ENCODE peak calls at places on chromosomes 7 and 10, in four cellular contexts. One of them, this sample, is unnamed.
A peak's percentile ranks its signal among the peaks of the same experiment; 100 is the strongest.

GRCh38 chr7:140027866-140028265 is 34.9 kb downstream of the PARP12 start:
- DNase-seq in psoas muscle: no peak
- DNase-seq in lower lobe of right lung: no peak
- DNase-seq in H9: no peak
- DNase-seq in this sample: no peak

GRCh38 chr7:64999165-65000004 is 7.1 kb downstream of the ERV3-1 start:
- DNase-seq in psoas muscle: no peak
- DNase-seq in lower lobe of right lung: peak; percentile 49
- DNase-seq in H9: no peak
- DNase-seq in this sample: no peak

GRCh38 chr7:104207348-104207730 is 474 bp downstream of the ORC5 start:
- DNase-seq in psoas muscle: no peak
- DNase-seq in lower lobe of right lung: no peak
- DNase-seq in H9: no peak
- DNase-seq in this sample: no peak

GRCh38 chr10:131574363-131574706 is 262.8 kb upstream of the TCERG1L start:
- DNase-seq in psoas muscle: no peak
- DNase-seq in lower lobe of right lung: no peak
- DNase-seq in H9: no peak
- DNase-seq in this sample: no peak

GRCh38 chr7:5591547-5591899 is 167.9 kb upstream of the TNRC18 start:
- DNase-seq in psoas muscle: no peak
- DNase-seq in lower lobe of right lung: no peak
- DNase-seq in H9: no peak
- DNase-seq in this sample: no peak

GRCh38 chr10:5404188-5405041 is at the start of gene TUBAL3:
- DNase-seq in psoas muscle: no peak
- DNase-seq in lower lobe of right lung: no peak
- DNase-seq in H9: no peak
- DNase-seq in this sample: no peak

GRCh38 chr10:91613411-91614253 is 19.2 kb downstream of the PPP1R3C start:
- DNase-seq in psoas muscle: peak; percentile 80
- DNase-seq in lower lobe of right lung: no peak
- DNase-seq in H9: no peak
- DNase-seq in this sample: peak; percentile 61

GRCh38 chr10:77909755-77910375 is 16.7 kb downstream of the DLG5 start:
- DNase-seq in psoas muscle: no peak
- DNase-seq in lower lobe of right lung: no peak
- DNase-seq in H9: peak; percentile 17
- DNase-seq in this sample: no peak

GRCh38 chr7:46848944-46849343 is 733.0 kb downstream of the TNS3 start:
- DNase-seq in psoas muscle: no peak
- DNase-seq in lower lobe of right lung: no peak
- DNase-seq in H9: no peak
- DNase-seq in this sample: no peak

GRCh38 chr10:13222566-13222965 is 11.6 kb downstream of the UCMA start:
- DNase-seq in psoas muscle: no peak
- DNase-seq in lower lobe of right lung: no peak
- DNase-seq in H9: no peak
- DNase-seq in this sample: no peak

GRCh38 chr10:17066000-17066399 is 63.6 kb downstream of the CUBN start:
- DNase-seq in psoas muscle: no peak
- DNase-seq in lower lobe of right lung: no peak
- DNase-seq in H9: no peak
- DNase-seq in this sample: no peak

GRCh38 chr7:126605056-126605455 is 647.7 kb downstream of the GRM8 start:
- DNase-seq in psoas muscle: no peak
- DNase-seq in lower lobe of right lung: no peak
- DNase-seq in H9: no peak
- DNase-seq in this sample: no peak

GRCh38 chr10:65291276-65291675 is 1634.6 kb upstream of the LRRTM3 start:
- DNase-seq in psoas muscle: no peak
- DNase-seq in lower lobe of right lung: no peak
- DNase-seq in H9: no peak
- DNase-seq in this sample: no peak

GRCh38 chr7:90345548-90346319 is 782 bp upstream of the GTPBP10 start:
- DNase-seq in psoas muscle: no peak
- DNase-seq in lower lobe of right lung: no peak
- DNase-seq in H9: no peak
- DNase-seq in this sample: no peak

GRCh38 chr10:688621-689426 is 644 bp downstream of the DIP2C start:
- DNase-seq in psoas muscle: peak; percentile 66
- DNase-seq in lower lobe of right lung: no peak
- DNase-seq in H9: no peak
- DNase-seq in this sample: no peak

GRCh38 chr7:49174396-49174795 is 250.0 kb downstream of the CDC14C start:
- DNase-seq in psoas muscle: no peak
- DNase-seq in lower lobe of right lung: no peak
- DNase-seq in H9: no peak
- DNase-seq in this sample: no peak

GRCh38 chr10:96496281-96496925 is 17.3 kb downstream of the TLL2 start:
- DNase-seq in psoas muscle: no peak
- DNase-seq in lower lobe of right lung: no peak
- DNase-seq in H9: peak; percentile 44
- DNase-seq in this sample: no peak

GRCh38 chr7:14761506-14762296 is 140.8 kb downstream of the DGKB start:
- DNase-seq in psoas muscle: peak; percentile 89
- DNase-seq in lower lobe of right lung: no peak
- DNase-seq in H9: no peak
- DNase-seq in this sample: no peak

GRCh38 chr7:88218836-88219605 is 817 bp downstream of the SRI start:
- DNase-seq in psoas muscle: peak; percentile 58
- DNase-seq in lower lobe of right lung: peak; percentile 75
- DNase-seq in H9: peak; percentile 32
- DNase-seq in this sample: no peak

GRCh38 chr7:148979827-148980226 is 48.5 kb downstream of the PDIA4 start:
- DNase-seq in psoas muscle: peak; percentile 6
- DNase-seq in lower lobe of right lung: no peak
- DNase-seq in H9: no peak
- DNase-seq in this sample: no peak

GRCh38 chr10:62264126-62264525 is 4.5 kb downstream of the RTKN2 start:
- DNase-seq in psoas muscle: no peak
- DNase-seq in lower lobe of right lung: no peak
- DNase-seq in H9: no peak
- DNase-seq in this sample: no peak

GRCh38 chr7:9250876-9251275 is 817.5 kb downstream of the NXPH1 start:
- DNase-seq in psoas muscle: no peak
- DNase-seq in lower lobe of right lung: no peak
- DNase-seq in H9: peak; percentile 32
- DNase-seq in this sample: no peak

GRCh38 chr10:44300666-44301649 is 83.9 kb downstream of the CXCL12 start:
- DNase-seq in psoas muscle: no peak
- DNase-seq in lower lobe of right lung: no peak
- DNase-seq in H9: no peak
- DNase-seq in this sample: no peak

GRCh38 chr7:77460057-77460486 is 43.9 kb upstream of the GSAP start:
- DNase-seq in psoas muscle: no peak
- DNase-seq in lower lobe of right lung: no peak
- DNase-seq in H9: no peak
- DNase-seq in this sample: no peak

GRCh38 chr7:28411876-28412662 is at the start of gene CREB5:
- DNase-seq in psoas muscle: no peak
- DNase-seq in lower lobe of right lung: no peak
- DNase-seq in H9: peak; percentile 35
- DNase-seq in this sample: no peak

GRCh38 chr10:24513155-24513554 is 210.5 kb downstream of the ARHGAP21 start:
- DNase-seq in psoas muscle: no peak
- DNase-seq in lower lobe of right lung: no peak
- DNase-seq in H9: no peak
- DNase-seq in this sample: no peak

GRCh38 chr7:9124320-9124719 is 690.9 kb downstream of the NXPH1 start:
- DNase-seq in psoas muscle: no peak
- DNase-seq in lower lobe of right lung: no peak
- DNase-seq in H9: no peak
- DNase-seq in this sample: no peak

GRCh38 chr10:31604646-31605170 is 285.7 kb downstream of the ZEB1 start:
- DNase-seq in psoas muscle: no peak
- DNase-seq in lower lobe of right lung: no peak
- DNase-seq in H9: peak; percentile 19
- DNase-seq in this sample: no peak

GRCh38 chr10:78381072-78381471 is 347.4 kb downstream of the RPS24 start:
- DNase-seq in psoas muscle: no peak
- DNase-seq in lower lobe of right lung: no peak
- DNase-seq in H9: peak; percentile 42
- DNase-seq in this sample: no peak

GRCh38 chr10:115219203-115219602 is 126.0 kb downstream of the ATRNL1 start:
- DNase-seq in psoas muscle: no peak
- DNase-seq in lower lobe of right lung: no peak
- DNase-seq in H9: no peak
- DNase-seq in this sample: no peak

GRCh38 chr10:75062191-75062849 is 49.1 kb upstream of the SAMD8 start:
- DNase-seq in psoas muscle: peak; percentile 70
- DNase-seq in lower lobe of right lung: no peak
- DNase-seq in H9: no peak
- DNase-seq in this sample: no peak

GRCh38 chr7:30285531-30286284 is 1.3 kb downstream of the ZNRF2 start:
- DNase-seq in psoas muscle: peak; percentile 69
- DNase-seq in lower lobe of right lung: peak; percentile 68
- DNase-seq in H9: peak; percentile 46
- DNase-seq in this sample: no peak

GRCh38 chr7:30284298-30285066 is at the start of gene ZNRF2:
- DNase-seq in psoas muscle: peak; percentile 100
- DNase-seq in lower lobe of right lung: peak; percentile 100
- DNase-seq in H9: peak; percentile 100
- DNase-seq in this sample: peak; percentile 96

GRCh38 chr7:30282735-30283134 is 1.7 kb upstream of the ZNRF2 start:
- DNase-seq in psoas muscle: no peak
- DNase-seq in lower lobe of right lung: no peak
- DNase-seq in H9: no peak
- DNase-seq in this sample: no peak

GRCh38 chr7:30285067-30285530 is 702 bp downstream of the ZNRF2 start:
- DNase-seq in psoas muscle: peak; percentile 69
- DNase-seq in lower lobe of right lung: peak; percentile 65
- DNase-seq in H9: no peak
- DNase-seq in this sample: no peak

DNA sequence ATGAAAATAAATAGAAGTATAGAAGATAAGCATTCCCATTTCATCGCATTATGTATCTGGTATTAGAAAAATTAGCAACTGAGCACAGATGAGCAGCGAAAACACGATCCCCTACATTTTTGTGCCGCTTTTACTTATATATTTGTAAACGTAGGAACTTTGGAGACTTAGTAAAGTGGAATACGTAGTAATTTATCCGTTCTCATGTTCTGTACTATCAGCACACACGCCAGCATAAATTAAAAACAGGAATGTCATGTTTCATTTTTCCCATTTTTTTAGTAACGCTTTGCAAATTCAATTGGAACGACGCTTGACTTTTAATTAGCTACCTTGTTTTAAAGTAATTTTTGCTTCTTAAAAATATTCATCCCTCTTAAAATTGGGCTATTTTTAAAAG is 2.4 kb downstream of the ZNRF2 start:
- DNase-seq in psoas muscle: no peak
- DNase-seq in lower lobe of right lung: no peak
- DNase-seq in H9: no peak
- DNase-seq in this sample: no peak
- H3K4me1 ChIP-seq in psoas muscle: peaks cover 32% of the 10 kb centered on the region
- H3K4me1 ChIP-seq in lower lobe of right lung: peaks cover 56% of the 10 kb centered on the region
- H3K4me1 ChIP-seq in H9: no peaks in the 10 kb centered on the region
- H3K4me1 ChIP-seq in this sample: peaks cover 29% of the 10 kb centered on the region

DNA sequence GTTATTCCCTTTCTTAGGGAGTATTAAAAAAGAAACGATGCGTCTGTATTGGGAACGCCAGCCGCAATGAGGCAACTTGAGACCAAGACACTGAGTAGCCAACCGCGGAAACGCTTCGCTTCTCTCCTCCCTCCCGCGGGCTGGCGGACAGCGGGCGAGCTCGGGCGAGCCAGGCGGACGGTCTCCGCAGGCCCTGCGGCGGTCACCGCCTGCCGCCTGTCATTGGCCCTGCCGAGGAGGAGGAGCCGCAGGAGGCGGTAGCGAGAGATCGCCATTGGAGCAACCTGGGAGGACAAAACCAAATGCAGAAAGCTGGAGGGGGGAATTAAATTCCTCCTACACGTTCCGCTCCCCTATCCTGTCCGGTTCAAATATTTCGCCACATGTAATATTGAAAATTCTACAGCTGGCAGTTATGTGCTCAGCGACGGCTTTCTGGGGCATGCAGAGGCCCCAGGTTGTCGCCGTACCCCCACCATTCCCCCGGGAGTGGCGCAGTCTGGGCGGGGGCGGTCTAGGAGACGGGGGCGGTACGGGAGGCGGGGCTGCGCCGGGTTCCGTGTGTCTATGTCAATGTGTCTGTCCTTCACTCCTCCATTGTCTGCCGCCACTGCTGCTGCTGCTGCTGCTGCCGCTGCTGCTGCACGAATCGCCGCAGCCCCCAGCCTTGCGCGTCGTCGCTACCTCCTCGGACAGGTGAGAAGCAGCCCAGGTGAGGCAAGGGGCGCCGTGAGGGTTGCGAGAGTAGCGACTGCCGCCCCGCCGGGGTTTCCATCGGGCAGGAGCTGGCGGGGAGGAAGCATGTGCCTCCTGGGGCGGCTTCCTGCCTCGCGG is at the start of the genes ANKMY2 and BZW2:
- DNase-seq in psoas muscle: peak; percentile 98
- DNase-seq in lower lobe of right lung: peak; percentile 97
- DNase-seq in H9: peak; percentile 96
- DNase-seq in this sample: peak; percentile 66
- H3K4me1 ChIP-seq in psoas muscle: peaks cover 72% of the 10 kb centered on the region
- H3K4me1 ChIP-seq in lower lobe of right lung: peaks cover 54% of the 10 kb centered on the region
- H3K4me1 ChIP-seq in H9: peaks cover 6% of the 10 kb centered on the region
- H3K4me1 ChIP-seq in this sample: peaks cover 32% of the 10 kb centered on the region

DNA sequence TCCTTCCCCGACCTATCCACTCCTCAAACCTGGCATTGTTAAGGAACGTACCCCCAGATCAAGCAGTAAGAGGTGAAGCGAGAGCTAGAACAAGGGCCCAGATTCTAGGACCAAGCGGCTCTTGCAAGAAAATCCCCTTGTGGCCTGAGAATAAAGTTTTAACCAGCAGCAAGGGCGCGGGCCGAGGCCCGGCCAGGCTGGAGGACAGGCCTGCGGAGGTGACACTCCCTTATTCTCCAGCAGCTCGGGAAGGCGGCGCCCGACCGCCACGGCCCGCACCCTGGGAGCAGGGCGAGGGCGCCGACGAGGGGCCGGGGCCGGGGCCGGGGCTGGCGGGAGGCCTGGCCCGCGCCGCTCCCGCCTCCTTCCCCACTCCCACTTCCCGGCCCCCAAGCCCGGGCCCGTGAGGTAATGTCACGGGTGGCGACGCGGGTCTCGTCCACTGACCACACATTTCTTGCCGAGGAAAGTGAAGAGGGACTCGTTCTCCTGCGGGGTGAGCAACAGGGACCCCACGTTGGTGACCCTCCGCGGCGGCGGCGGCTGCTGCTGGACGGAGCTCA is 551 bp downstream of the WASL start:
- DNase-seq in psoas muscle: peak; percentile 68
- DNase-seq in lower lobe of right lung: peak; percentile 69
- DNase-seq in H9: peak; percentile 37
- DNase-seq in this sample: peak; percentile 6
- H3K4me1 ChIP-seq in psoas muscle: peaks cover 55% of the 10 kb centered on the region
- H3K4me1 ChIP-seq in lower lobe of right lung: peaks cover 52% of the 10 kb centered on the region
- H3K4me1 ChIP-seq in H9: peaks cover 4% of the 10 kb centered on the region
- H3K4me1 ChIP-seq in this sample: peaks cover 63% of the 10 kb centered on the region

GRCh38 chr7:137989590-137989989 is 12.3 kb downstream of the CREB3L2 start:
- DNase-seq in psoas muscle: no peak
- DNase-seq in lower lobe of right lung: no peak
- DNase-seq in H9: no peak
- DNase-seq in this sample: no peak
- H3K4me1 ChIP-seq in psoas muscle: peaks cover 45% of the 10 kb centered on the region
- H3K4me1 ChIP-seq in lower lobe of right lung: peaks cover 85% of the 10 kb centered on the region
- H3K4me1 ChIP-seq in H9: peaks cover 14% of the 10 kb centered on the region
- H3K4me1 ChIP-seq in this sample: peaks cover 72% of the 10 kb centered on the region